ENCODE peak calls at places on chromosomes 7 and 10, in nine cellular contexts. V is lung; B is upper lobe of left lung; I is lower lobe of right lung; T is kidney; L is astrocyte; N is CD8-positive, alpha-beta memory T cell; F is OCI-LY7; Z is cardiac muscle cell. O is an unnamed sample. For H3K4me1, the result is how much of the 10 kb centered on the place peaks cover.

GRCh38 chr7:1223196-1224092 is 9.2 kb upstream of the UNCX start:
- DNase-seq in V (no peak), B (no peak), I (no peak), T (no peak), L (no peak), N (no peak), F (peak), Z (peak), O (no peak)

GRCh38 chr10:86863443-86863842 is 94.0 kb downstream of the MMRN2 start:
- DNase-seq in V (no peak), B (no peak), I (no peak), T (no peak), L (no peak), N (no peak), F (no peak), Z (peak), O (no peak)

GRCh38 chr7:55439627-55440026 is 74.5 kb downstream of the LANCL2 start:
- DNase-seq in V (no peak), B (no peak), I (no peak), T (no peak), L (peak), N (no peak), F (no peak), Z (no peak), O (peak)

GRCh38 chr7:7902845-7903244 is 65.8 kb upstream of the GLCCI1 start:
- DNase-seq in V (no peak), B (no peak), I (no peak), T (no peak), L (no peak), N (no peak), F (no peak), Z (peak), O (no peak)

GRCh38 chr10:104067525-104067924 is 18.2 kb downstream of the COL17A1 start:
- DNase-seq in V (no peak), B (no peak), I (no peak), T (no peak), L (no peak), N (no peak), F (no peak), Z (peak), O (no peak)

GRCh38 chr7:102306916-102307677 is 20.4 kb downstream of the SH2B2 start:
- DNase-seq in V (peak), B (peak), I (peak), T (peak), L (peak), N (no peak), F (peak), Z (no peak), O (no peak)

GRCh38 chr10:97292097-97292861 is at the start of gene ARHGAP19:
- DNase-seq in V (peak), B (peak), I (peak), T (peak), L (peak), N (peak), F (peak), Z (peak), O (peak)

GRCh38 chr7:35630573-35630972 is 64.4 kb downstream of the HERPUD2 start:
- DNase-seq in V (no peak), B (no peak), I (no peak), T (no peak), L (peak), N (no peak), F (no peak), Z (no peak), O (peak)

DNA sequence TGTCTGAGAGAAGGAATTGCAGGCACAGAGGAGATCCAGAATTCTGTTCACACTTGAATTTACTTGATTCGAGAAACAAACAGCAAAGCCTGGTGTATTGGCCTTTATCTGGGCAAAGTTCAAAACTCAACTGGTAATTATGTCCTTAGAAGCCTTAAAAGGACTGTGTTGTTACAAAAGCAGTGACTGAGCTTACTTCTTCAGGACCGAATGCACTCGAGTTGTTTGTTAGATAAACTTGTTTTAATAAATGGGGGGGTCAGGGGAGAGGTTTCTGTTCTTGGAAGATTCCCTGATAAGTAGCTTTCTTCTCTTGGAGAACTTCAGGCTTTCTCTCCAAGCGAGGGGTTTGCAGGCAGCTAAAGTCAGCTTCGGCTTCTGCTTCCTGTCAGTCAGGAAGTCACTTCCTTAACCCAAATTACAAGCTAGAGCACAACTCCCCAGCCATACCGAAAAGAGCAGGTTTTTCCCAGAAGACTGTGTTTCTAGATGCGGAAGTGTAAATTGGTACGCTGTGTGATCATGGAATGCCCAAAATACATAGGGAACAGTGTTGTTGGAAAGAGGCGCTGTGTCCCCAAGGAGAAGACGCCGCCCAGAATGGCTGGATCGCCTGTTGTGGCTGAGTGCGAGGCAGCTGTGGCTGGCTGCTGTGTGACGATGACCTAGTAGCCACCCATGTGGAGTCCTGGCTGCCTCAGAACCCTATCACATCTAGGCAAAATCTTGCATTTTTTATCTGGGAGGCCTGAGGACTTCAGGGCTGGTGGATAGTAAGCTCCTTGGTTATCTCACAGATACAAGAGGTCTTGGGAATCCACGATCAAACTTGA is 110.4 kb downstream of the TCF7L2 start:
- DNase-seq in V (no peak), B (peak), I (peak), T (peak), L (no peak), N (no peak), F (no peak), Z (no peak), O (no peak)
- H3K27ac ChIP-seq in V (peak), B (peak), I (peak), T (peak), L (no peak), N (peak), F (no peak), Z (peak), O (no peak)

GRCh38 chr7:130949550-130949949 is 215.5 kb upstream of the KLF14 start:
- DNase-seq in V (no peak), B (no peak), I (no peak), T (no peak), L (no peak), N (no peak), F (no peak), Z (no peak), O (no peak)

GRCh38 chr7:130950741-130951140 is 216.7 kb upstream of the KLF14 start:
- DNase-seq in V (no peak), B (no peak), I (no peak), T (no peak), L (no peak), N (no peak), F (no peak), Z (no peak), O (no peak)

GRCh38 chr7:130947792-130948580 is 214.0 kb upstream of the KLF14 start:
- DNase-seq in V (no peak), B (no peak), I (no peak), T (no peak), L (no peak), N (no peak), F (no peak), Z (no peak), O (no peak)

GRCh38 chr7:130950054-130950453 is 216.0 kb upstream of the KLF14 start:
- DNase-seq in V (no peak), B (no peak), I (no peak), T (no peak), L (no peak), N (no peak), F (no peak), Z (no peak), O (no peak)

GRCh38 chr7:130948913-130949312 is 214.9 kb upstream of the KLF14 start:
- DNase-seq in V (no peak), B (no peak), I (no peak), T (no peak), L (no peak), N (no peak), F (no peak), Z (no peak), O (no peak)
- H3K4me1 ChIP-seq in V (under half), B (under half), I (under half), T (under half), L (under half), N (half or more), F (under half), Z (under half), O (under half)

GRCh38 chr10:59366310-59366709 is 4.0 kb upstream of the FAM13C start:
- DNase-seq in V (no peak), B (peak), I (no peak), T (no peak), L (no peak), N (no peak), F (no peak), Z (no peak), O (no peak)
- H3K27ac ChIP-seq in V (peak), B (peak), I (no peak), T (no peak), L (no peak), N (no peak), F (no peak), Z (no peak), O (no peak)

GRCh38 chr7:141590071-141590470 is 38.9 kb downstream of the AGK start:
- DNase-seq in V (no peak), B (no peak), I (no peak), T (no peak), L (no peak), N (no peak), F (no peak), Z (no peak), O (no peak)

GRCh38 chr7:141590666-141591065 is 39.5 kb downstream of the AGK start:
- DNase-seq in V (no peak), B (peak), I (no peak), T (no peak), L (no peak), N (no peak), F (no peak), Z (no peak), O (peak)

GRCh38 chr7:141586878-141587277 is 35.7 kb downstream of the AGK start:
- DNase-seq in V (no peak), B (no peak), I (no peak), T (no peak), L (no peak), N (no peak), F (no peak), Z (no peak), O (no peak)

GRCh38 chr7:141587304-141587703 is 36.1 kb downstream of the AGK start:
- DNase-seq in V (no peak), B (no peak), I (no peak), T (no peak), L (no peak), N (no peak), F (no peak), Z (no peak), O (no peak)

GRCh38 chr7:141588912-141589311 is 37.7 kb downstream of the AGK start:
- DNase-seq in V (no peak), B (no peak), I (no peak), T (no peak), L (no peak), N (no peak), F (no peak), Z (no peak), O (no peak)
- H3K4me1 ChIP-seq in V (under half), B (under half), I (under half), T (under half), L (under half), N (under half), F (under half), Z (under half), O (under half)

GRCh38 chr10:34809796-34810195 is 5.3 kb downstream of the PARD3 start:
- DNase-seq in V (no peak), B (no peak), I (no peak), T (no peak), L (no peak), N (no peak), F (no peak), Z (no peak), O (no peak)
- H3K27ac ChIP-seq in V (no peak), B (peak), I (peak), T (no peak), L (no peak), N (no peak), F (no peak), Z (no peak), O (no peak)

GRCh38 chr10:48412933-48413332 is 106.5 kb downstream of the MAPK8 start:
- DNase-seq in V (no peak), B (no peak), I (no peak), T (no peak), L (no peak), N (no peak), F (no peak), Z (no peak), O (no peak)
- H3K4me1 ChIP-seq in V (under half), B (under half), I (under half), T (under half), L (under half), N (under half), F (under half), Z (under half), O (under half)

GRCh38 chr7:149099058-149099457 is 8.5 kb upstream of the ZNF786 start:
- DNase-seq in V (no peak), B (no peak), I (no peak), T (no peak), L (no peak), N (no peak), F (no peak), Z (no peak), O (no peak)

GRCh38 chr7:149104749-149105148 is 14.2 kb upstream of the ZNF786 start:
- DNase-seq in V (no peak), B (no peak), I (no peak), T (peak), L (no peak), N (no peak), F (no peak), Z (no peak), O (no peak)

GRCh38 chr7:149104214-149104613 is 13.7 kb upstream of the ZNF786 start:
- DNase-seq in V (no peak), B (no peak), I (no peak), T (no peak), L (no peak), N (no peak), F (no peak), Z (no peak), O (no peak)

GRCh38 chr7:149103424-149103823 is 12.9 kb upstream of the ZNF786 start:
- DNase-seq in V (no peak), B (no peak), I (no peak), T (no peak), L (no peak), N (no peak), F (no peak), Z (no peak), O (no peak)
- H3K27ac ChIP-seq in V (no peak), B (no peak), I (no peak), T (no peak), L (no peak), N (no peak), F (no peak), Z (no peak), O (no peak)

GRCh38 chr7:31991406-31991805 is 78.8 kb downstream of the PDE1C start:
- DNase-seq in V (no peak), B (no peak), I (no peak), T (no peak), L (no peak), N (no peak), F (no peak), Z (no peak), O (no peak)

GRCh38 chr7:31997423-31997822 is 72.8 kb downstream of the PDE1C start:
- DNase-seq in V (no peak), B (no peak), I (no peak), T (no peak), L (no peak), N (no peak), F (no peak), Z (no peak), O (no peak)

GRCh38 chr7:31986878-31987518 is 83.2 kb downstream of the PDE1C start:
- DNase-seq in V (no peak), B (no peak), I (no peak), T (no peak), L (peak), N (no peak), F (no peak), Z (no peak), O (no peak)

GRCh38 chr7:31995134-31995533 is 75.1 kb downstream of the PDE1C start:
- DNase-seq in V (no peak), B (no peak), I (no peak), T (no peak), L (no peak), N (no peak), F (no peak), Z (no peak), O (no peak)

GRCh38 chr7:31991846-31992245 is 78.4 kb downstream of the PDE1C start:
- DNase-seq in V (no peak), B (no peak), I (no peak), T (no peak), L (peak), N (no peak), F (no peak), Z (no peak), O (no peak)
- H3K4me1 ChIP-seq in V (under half), B (under half), I (under half), T (under half), L (under half), N (under half), F (under half), Z (under half), O (under half)

GRCh38 chr10:26043469-26043868 is 109.4 kb downstream of the MYO3A start:
- DNase-seq in V (no peak), B (no peak), I (no peak), T (no peak), L (no peak), N (no peak), F (no peak), Z (no peak), O (no peak)
- H3K27ac ChIP-seq in V (no peak), B (no peak), I (no peak), T (no peak), L (no peak), N (no peak), F (no peak), Z (no peak), O (no peak)

GRCh38 chr7:137969828-137970227 is 32.1 kb downstream of the CREB3L2 start:
- DNase-seq in V (no peak), B (no peak), I (no peak), T (no peak), L (no peak), N (no peak), F (no peak), Z (no peak), O (no peak)
- H3K4me1 ChIP-seq in V (under half), B (under half), I (under half), T (under half), L (under half), N (under half), F (under half), Z (under half), O (under half)

O was measured in foreskin keratinocyte.